ENCODE peak calls at places on chromosomes 3 and 15, in ten cellular contexts. D is left lung, H is left ventricle myocardium inferior, L is Peyer's patch, V is right atrium auricular region, E is adrenal gland, B is neural progenitor cell, T is breast epithelium, R is fibroblast of lung, W is sigmoid colon. U is an unnamed sample.

GRCh38 chr15:31574761-31575160 is 248.1 kb downstream of the KLF13 start:
- DNase-seq in R (no peak), T (no peak), D (no peak), V (peak), B (peak), W (no peak), L (no peak), E (no peak), H (no peak), U (no peak)

GRCh38 chr15:33354411-33354810 is 43.6 kb downstream of the RYR3 start:
- DNase-seq in V (no peak), E (no peak), W (no peak), H (no peak), B (no peak), R (no peak), T (no peak), L (no peak), D (no peak), U (no peak)

GRCh38 chr3:133362539-133362938 is 37.3 kb upstream of the BFSP2 start:
- DNase-seq in E (no peak), T (no peak), W (no peak), H (no peak), D (no peak), R (no peak), L (no peak), B (peak), V (no peak), U (no peak)

GRCh38 chr3:73558399-73559075 is 66.2 kb downstream of the PDZRN3 start:
- DNase-seq in W (no peak), V (no peak), E (peak), D (no peak), H (peak), T (no peak), R (peak), B (no peak), L (no peak), U (no peak)

GRCh38 chr3:71752911-71753715 is 542 bp upstream of the GPR27 start:
- DNase-seq in R (no peak), T (no peak), H (no peak), E (no peak), V (no peak), W (no peak), L (no peak), B (peak), D (no peak), U (no peak)

GRCh38 chr3:14925729-14926591 is 21.4 kb upstream of the NR2C2 start:
- DNase-seq in B (peak), W (no peak), L (no peak), V (no peak), E (no peak), T (no peak), H (no peak), R (peak), D (no peak), U (peak)

GRCh38 chr15:92226020-92226612 is 167.6 kb upstream of the ST8SIA2 start:
- DNase-seq in R (peak), B (peak), L (no peak), V (no peak), E (peak), H (no peak), D (no peak), W (no peak), T (no peak), U (peak)

GRCh38 chr15:70299931-70300858 is 202.5 kb upstream of the TLE3 start:
- DNase-seq in W (no peak), B (no peak), V (no peak), L (peak), H (no peak), T (no peak), E (no peak), R (no peak), D (no peak), U (peak)

GRCh38 chr3:170383567-170383966 is 26.1 kb downstream of the SKIL start:
- DNase-seq in T (no peak), B (no peak), V (no peak), W (no peak), D (no peak), L (no peak), H (no peak), E (no peak), R (peak), U (no peak)

GRCh38 chr3:178072391-178072790 is 463.8 kb upstream of the KCNMB2 start:
- DNase-seq in D (no peak), L (no peak), V (no peak), B (no peak), W (no peak), H (no peak), E (no peak), R (peak), T (no peak), U (no peak)

GRCh38 chr15:52496776-52497470 is 31.8 kb downstream of the MYO5A start:
- DNase-seq in W (no peak), D (no peak), T (no peak), H (no peak), V (no peak), B (no peak), R (peak), L (no peak), E (peak), U (no peak)

GRCh38 chr15:68667800-68668625 is 89.2 kb downstream of the CORO2B start:
- DNase-seq in R (no peak), H (no peak), T (no peak), B (no peak), L (no peak), D (no peak), E (no peak), V (no peak), W (peak), U (no peak)

GRCh38 chr3:172717493-172718088 is 6.7 kb upstream of the NCEH1 start:
- DNase-seq in B (no peak), D (no peak), L (no peak), W (no peak), R (no peak), H (no peak), E (no peak), V (no peak), T (no peak), U (peak)

GRCh38 chr15:39100106-39100505 is 480.8 kb upstream of the THBS1 start:
- DNase-seq in B (no peak), W (no peak), L (no peak), V (no peak), E (no peak), R (no peak), T (no peak), D (no peak), H (no peak), U (no peak)
- H3K27ac ChIP-seq in B (no peak), W (peak), L (no peak), V (no peak), E (no peak), R (no peak), T (no peak), D (no peak), H (no peak), U (no peak)

GRCh38 chr15:84940399-84940798 is 41.3 kb upstream of the PDE8A start:
- DNase-seq in T (no peak), H (no peak), L (no peak), V (no peak), B (no peak), R (no peak), D (no peak), E (no peak), W (no peak), U (no peak)

GRCh38 chr15:84929795-84930371 is 45.4 kb downstream of the SLC28A1 start:
- DNase-seq in V (no peak), L (no peak), W (no peak), B (no peak), E (peak), H (no peak), D (peak), R (peak), T (peak), U (no peak)

GRCh38 chr15:84938726-84939125 is 42.9 kb upstream of the PDE8A start:
- DNase-seq in H (no peak), D (no peak), L (no peak), V (no peak), W (no peak), E (no peak), B (no peak), R (no peak), T (no peak), U (no peak)

GRCh38 chr15:84937144-84937543 is 44.5 kb upstream of the PDE8A start:
- DNase-seq in V (no peak), B (no peak), D (no peak), L (no peak), H (no peak), W (peak), E (no peak), R (no peak), T (no peak), U (peak)

DNA sequence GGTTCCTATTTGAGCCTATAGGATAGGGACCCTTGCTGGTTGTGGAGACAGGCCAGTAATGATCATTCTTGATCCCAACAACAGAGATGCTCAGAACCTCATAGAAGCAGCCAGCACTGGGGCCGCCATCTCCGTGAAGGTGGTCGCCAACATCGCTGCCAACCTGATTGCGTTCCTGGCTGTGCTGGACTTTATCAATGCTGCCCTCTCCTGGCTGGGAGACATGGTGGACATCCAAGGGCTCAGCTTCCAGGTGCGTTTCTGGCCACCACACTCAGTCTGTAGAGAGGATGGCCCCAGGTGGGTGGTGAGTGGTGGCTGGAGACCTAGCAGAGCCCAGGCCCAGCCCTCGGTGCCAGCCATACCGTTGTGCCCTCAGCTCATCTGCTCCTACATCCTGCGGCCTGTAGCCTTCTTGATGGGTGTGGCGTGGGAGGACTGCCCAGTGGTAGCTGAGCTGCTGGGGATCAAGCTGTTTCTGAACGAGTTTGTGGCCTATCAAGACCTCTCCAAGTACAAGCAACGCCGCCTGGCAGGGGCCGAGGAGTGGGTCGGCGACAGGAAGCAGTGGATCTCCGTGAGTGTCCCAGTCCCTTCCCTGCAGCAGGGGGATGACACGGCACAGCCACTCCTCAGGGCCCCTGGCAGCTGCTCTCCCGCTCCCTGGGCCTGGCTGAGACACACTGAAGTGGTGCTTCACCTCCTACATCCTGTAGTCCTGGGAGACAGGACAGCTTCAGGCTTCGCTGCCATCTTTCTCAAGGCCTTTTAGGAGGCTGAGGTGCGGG is 46.5 kb upstream of the PDE8A start:
- DNase-seq in H (no peak), R (no peak), D (no peak), L (no peak), T (no peak), E (no peak), W (peak), V (no peak), B (peak), U (no peak)
- TF ChIP-seq CTCF in H (peak), R (no peak), D (no peak), L (no peak), T (no peak), E (peak), W (no peak), V (peak), B (peak), U (peak)

DNA sequence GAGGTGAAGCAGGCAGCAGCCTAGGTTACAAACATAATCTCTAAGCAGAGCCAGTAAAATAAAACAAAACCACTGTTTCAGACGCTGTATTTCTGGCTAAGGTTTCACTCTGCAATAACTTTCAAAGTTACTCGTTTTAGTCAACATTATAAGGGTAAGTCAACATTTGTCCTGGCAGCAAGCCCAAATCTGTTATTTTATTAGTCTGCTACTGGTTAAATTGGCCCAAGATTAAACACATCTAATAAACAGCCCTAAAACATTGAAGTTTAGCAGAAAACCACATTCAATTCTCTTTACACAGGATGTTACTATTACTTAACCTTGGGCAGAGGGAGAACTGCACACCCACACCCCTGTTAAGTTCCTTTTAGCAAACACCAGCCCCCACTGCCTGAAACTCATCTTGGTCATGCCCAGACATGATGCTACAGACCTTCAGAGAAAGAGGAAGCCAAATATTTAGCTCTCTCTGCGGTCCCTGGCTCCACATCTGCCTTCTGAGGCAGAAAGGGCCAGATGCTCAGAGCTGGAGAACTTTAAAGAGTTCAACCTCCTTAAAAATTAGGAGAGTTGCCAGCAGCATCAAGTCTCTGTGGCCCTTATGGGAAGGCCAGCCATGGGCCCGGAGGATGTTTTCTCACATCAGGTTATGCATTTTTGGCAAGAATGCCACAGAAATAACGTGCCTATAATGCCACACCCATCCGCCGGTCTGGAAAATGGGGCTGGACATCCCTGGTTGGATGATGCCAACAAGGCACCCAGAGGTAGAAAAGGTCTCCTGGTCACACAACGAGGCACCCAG is 17.9 kb downstream of the ARHGEF3 start:
- DNase-seq in W (peak), R (peak), D (no peak), L (peak), T (no peak), H (no peak), E (peak), V (no peak), B (no peak), U (peak)
- H3K4me3 ChIP-seq in W (no peak), R (no peak), D (no peak), L (peak), T (peak), H (no peak), E (no peak), V (no peak), B (no peak), U (peak)

GRCh38 chr3:190286014-190286413 is 36.2 kb downstream of the CLDN1 start:
- DNase-seq in T (no peak), B (no peak), W (no peak), H (no peak), L (no peak), D (no peak), R (no peak), V (no peak), E (no peak), U (peak)
- H3K27ac ChIP-seq in T (no peak), B (no peak), W (no peak), H (no peak), L (no peak), D (no peak), R (no peak), V (no peak), E (no peak), U (no peak)

U was measured in OCI-LY7.